ENCODE peak calls at places on chromosomes 4 and X, in four cellular contexts. Q is neural progenitor cell, O is ovary, C is heart left ventricle. H is an unnamed sample.
A peak's percentile ranks its signal among the peaks of the same experiment; 100 is the strongest.

GRCh38 chr4:56976878-56977320 is 507 bp downstream of the NOA1 start:
- DNase-seq in O (no peak), Q (peak; percentile 64), C (no peak), H (no peak)

GRCh38 chr4:16270654-16271328 is 44.5 kb upstream of the TAPT1 start:
- DNase-seq in Q (peak; percentile 31), C (no peak), O (no peak), H (no peak)

GRCh38 chr4:93092765-93093164 is 735.8 kb upstream of the ATOH1 start:
- DNase-seq in C (no peak), O (no peak), Q (no peak), H (no peak)

GRCh38 chr4:77229433-77229832 is 72.4 kb downstream of the CCNG2 start:
- DNase-seq in Q (no peak), O (no peak), C (no peak), H (no peak)

GRCh38 chr4:13535708-13536361 is 8.5 kb downstream of the NKX3-2 start:
- DNase-seq in C (no peak), Q (peak; percentile 65), O (no peak), H (no peak)

GRCh38 chr4:95248713-95249401 is 299.9 kb downstream of the UNC5C start:
- DNase-seq in C (no peak), O (no peak), Q (no peak), H (no peak)

GRCh38 chr4:1748465-1748995 is 27.2 kb downstream of the TACC3 start:
- DNase-seq in C (peak; percentile 66), O (peak; percentile 68), Q (peak; percentile 92), H (no peak)

GRCh38 chr4:130511776-130512175 is 1415.8 kb downstream of the C4orf33 start:
- DNase-seq in Q (no peak), C (no peak), O (no peak), H (no peak)

GRCh38 chrX:40168183-40169015 is 70.6 kb upstream of the BCOR start:
- DNase-seq in O (no peak), Q (peak; percentile 20), C (no peak), H (no peak)

GRCh38 chr4:8502371-8502770 is 61.8 kb downstream of the TRMT44 start:
- DNase-seq in C (no peak), O (peak; percentile 54), Q (no peak), H (no peak)

GRCh38 chr4:83833920-83834319 is 298.0 kb downstream of the GPAT3 start:
- DNase-seq in C (no peak), O (no peak), Q (no peak), H (no peak)

GRCh38 chrX:10741003-10741402 is 120.6 kb upstream of the MID1 start:
- DNase-seq in O (no peak), Q (no peak), C (no peak), H (no peak)

GRCh38 chrX:136850441-136851175 is 29.9 kb downstream of the RBMX start:
- DNase-seq in Q (no peak), C (no peak), O (no peak), H (no peak)

GRCh38 chrX:48794993-48795501 is 6.8 kb upstream of the HDAC6 start:
- DNase-seq in O (no peak), Q (no peak), C (no peak), H (no peak)

DNA sequence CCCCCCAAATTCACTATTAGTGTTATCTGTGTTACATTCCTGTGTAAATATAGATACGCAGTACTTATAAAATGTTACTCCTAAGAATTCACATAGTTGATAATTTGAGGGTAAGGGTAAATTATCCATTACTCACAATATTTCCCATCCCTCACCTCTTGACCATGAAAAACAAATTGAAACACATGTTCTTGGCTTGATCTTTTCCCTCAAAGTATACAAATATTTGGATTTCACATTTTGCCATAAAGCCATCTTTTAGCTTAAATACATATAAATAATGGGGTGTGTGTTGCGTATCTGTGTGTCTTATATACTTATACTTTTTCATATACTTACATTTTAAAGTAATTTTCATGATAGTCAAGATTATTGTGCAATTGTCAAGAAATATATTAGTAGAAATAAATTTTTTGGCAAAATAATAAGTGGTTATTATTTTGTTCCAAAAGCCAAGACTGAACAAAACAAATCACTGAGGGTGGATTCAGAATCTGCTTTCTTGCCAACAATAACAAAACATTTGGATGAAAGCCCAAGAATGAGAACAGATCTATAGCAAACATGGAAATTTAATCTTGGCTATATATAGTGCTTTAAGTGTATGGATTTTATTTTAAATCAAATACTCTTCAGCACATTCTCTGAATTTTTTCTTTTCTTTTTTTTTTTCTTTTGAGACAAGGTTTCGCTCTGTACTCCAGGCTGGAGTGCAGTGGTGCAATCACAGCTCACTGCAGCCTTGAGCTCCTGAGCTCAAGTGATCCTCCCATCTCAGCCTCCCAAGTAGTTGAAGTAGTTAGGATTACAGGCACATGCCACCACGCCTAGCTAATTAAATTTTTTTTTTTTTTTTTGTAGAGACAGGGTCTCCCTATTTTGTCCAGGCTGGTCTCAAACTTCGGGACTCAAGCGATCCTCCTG is 48.5 kb upstream of the PRSS48 start:
- DNase-seq in C (no peak), O (no peak), Q (no peak), H (no peak)
- H3K4me3 ChIP-seq in C (peak overlapping the region; percentile 22), O (peak overlapping the region; percentile 29), Q (no peak overlapping the region), H (no peak overlapping the region)

GRCh38 chr4:108637856-108638255 is 12.5 kb upstream of the OSTC start:
- DNase-seq in O (no peak), Q (no peak), C (no peak), H (no peak)
- TF ChIP-seq CTCF in O (no peak), Q (peak; percentile 14), C (no peak), H (peak; percentile 25)

GRCh38 chrX:119393144-119393543 is 6.0 kb upstream of the SLC25A43 start:
- DNase-seq in O (no peak), Q (no peak), C (no peak), H (no peak)

GRCh38 chrX:119389214-119389613 is 9.9 kb upstream of the SLC25A43 start:
- DNase-seq in O (no peak), C (no peak), Q (no peak), H (no peak)

GRCh38 chrX:119391279-119391678 is 7.9 kb upstream of the SLC25A43 start:
- DNase-seq in O (no peak), Q (no peak), C (no peak), H (no peak)

DNA sequence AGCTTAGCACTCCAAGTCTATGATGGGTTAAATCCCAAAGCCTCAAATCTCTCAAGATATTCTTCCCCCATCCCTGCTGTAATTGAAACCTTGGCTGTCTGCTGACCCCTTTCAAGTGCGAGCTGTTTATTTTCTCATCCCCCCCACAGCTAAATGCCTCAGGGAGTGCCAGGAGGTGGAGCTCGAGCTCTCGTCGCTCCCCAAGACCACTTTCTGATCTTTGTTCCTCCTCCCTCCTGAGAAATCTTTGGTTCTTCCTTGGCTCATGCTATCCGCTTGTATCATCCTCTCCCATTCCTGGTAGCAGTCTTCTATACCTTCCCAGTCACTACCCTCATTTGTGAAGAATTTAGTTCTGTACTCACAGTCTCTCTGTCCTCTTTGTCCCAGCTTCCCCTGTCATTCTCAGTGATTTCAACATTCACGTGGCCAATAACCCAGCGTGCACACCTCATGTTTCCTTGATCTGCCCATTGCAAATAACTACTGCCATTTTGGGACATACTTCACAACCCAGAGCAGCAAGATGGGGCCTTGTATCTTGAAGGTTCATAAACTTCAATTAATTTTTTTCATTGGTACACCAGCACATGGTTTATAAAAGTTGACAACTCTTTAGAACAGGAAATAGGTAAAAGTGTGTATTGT is 9.2 kb upstream of the SLC25A43 start:
- DNase-seq in Q (peak; percentile 26), C (no peak), O (no peak), H (no peak)
- H3K27ac ChIP-seq in Q (no peak overlapping the region), C (no peak overlapping the region), O (no peak overlapping the region), H (no peak overlapping the region)

DNA sequence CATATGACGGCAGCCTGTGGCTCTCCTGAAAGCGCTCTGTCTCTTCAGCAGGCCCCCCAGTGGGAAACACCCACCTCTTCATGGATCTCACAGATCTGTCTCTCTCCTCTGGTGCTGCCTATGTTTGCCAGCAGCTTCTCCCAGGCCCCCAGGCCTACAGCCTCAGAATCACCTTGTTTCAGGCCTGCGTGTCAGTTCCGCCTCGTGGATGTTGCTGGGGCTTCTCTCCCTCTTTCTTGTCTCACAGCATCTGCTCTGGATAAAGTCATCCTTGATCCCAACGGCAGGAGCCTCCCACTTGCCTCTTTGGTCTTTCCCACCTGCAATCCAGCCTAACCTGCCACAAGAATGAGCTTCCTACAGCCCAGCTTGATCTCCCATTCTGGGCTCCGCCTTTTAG is 34.6 kb downstream of the RHOH start:
- DNase-seq in O (no peak), C (no peak), Q (no peak), H (no peak)
- H3K4me3 ChIP-seq in O (no peak overlapping the region), C (no peak overlapping the region), Q (no peak overlapping the region), H (no peak overlapping the region)

DNA sequence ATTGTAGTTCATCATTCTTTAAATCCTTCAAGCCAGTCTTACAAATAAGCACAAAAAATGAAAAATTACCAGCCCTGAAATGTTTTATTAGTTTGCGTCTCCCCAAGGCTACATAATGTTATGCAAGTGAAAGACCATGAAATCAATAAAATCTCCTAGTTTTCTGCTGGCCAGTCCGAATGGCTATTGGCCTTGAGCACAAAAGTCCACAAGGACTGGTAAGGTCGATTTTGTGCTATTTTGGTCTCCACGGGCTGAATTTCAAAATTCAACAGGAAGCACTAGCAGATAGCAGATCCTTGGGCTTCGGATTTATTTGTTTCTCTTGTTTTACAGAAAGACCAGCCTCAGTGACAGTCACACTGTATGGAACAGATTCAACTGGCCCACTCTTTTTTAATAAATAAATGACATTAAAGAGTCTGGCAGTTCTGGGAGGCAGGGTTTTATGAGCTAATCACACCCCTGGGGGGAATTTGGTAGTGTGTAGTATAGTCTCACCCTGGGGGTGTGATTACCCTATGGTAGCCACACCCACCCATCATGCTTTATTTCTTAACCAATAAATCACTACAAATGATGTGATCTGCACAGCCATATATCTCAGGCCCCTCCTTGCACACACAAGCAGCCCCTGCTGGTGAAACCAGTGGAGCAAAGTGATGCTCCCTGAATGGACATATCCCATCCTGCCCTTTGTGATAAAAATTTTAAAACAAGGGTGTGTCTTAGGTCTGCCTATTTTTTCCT is 51.1 kb upstream of the TMEM33 start:
- DNase-seq in O (no peak), C (no peak), Q (no peak), H (no peak)
- TF ChIP-seq CTCF in O (no peak), C (no peak), Q (peak; percentile 16), H (no peak)

H was measured in RWPE2.